ENCODE peak calls at places on chromosomes 6 and 20, in four cellular contexts. One of them, this sample, is unnamed.

GRCh38 chr20:48668451-48668946 is 159.3 kb downstream of the PREX1 start:
- DNase-seq in WTC11: no peak
- DNase-seq in HepG2: peak; percentile 21
- DNase-seq in GM12878: no peak
- DNase-seq in this sample: no peak

GRCh38 chr6:88626460-88626859 is 337.0 kb downstream of the RNGTT start:
- DNase-seq in WTC11: no peak
- DNase-seq in HepG2: no peak
- DNase-seq in GM12878: no peak
- DNase-seq in this sample: no peak

GRCh38 chr6:44524491-44525227 is 137.2 kb downstream of the CDC5L start:
- DNase-seq in WTC11: no peak
- DNase-seq in HepG2: no peak
- DNase-seq in GM12878: no peak
- DNase-seq in this sample: no peak

GRCh38 chr6:118012944-118013343 is 105.9 kb downstream of the SLC35F1 start:
- DNase-seq in WTC11: no peak
- DNase-seq in HepG2: peak; percentile 10
- DNase-seq in GM12878: no peak
- DNase-seq in this sample: no peak

GRCh38 chr6:34583461-34583860 is 27.3 kb upstream of the SPDEF start:
- DNase-seq in WTC11: no peak
- DNase-seq in HepG2: no peak
- DNase-seq in GM12878: no peak
- DNase-seq in this sample: peak; percentile 52

GRCh38 chr6:10526156-10526555 is 5.0 kb downstream of the GCNT2 start:
- DNase-seq in WTC11: no peak
- DNase-seq in HepG2: no peak
- DNase-seq in GM12878: no peak
- DNase-seq in this sample: no peak

GRCh38 chr20:48149887-48150286 is 364.6 kb upstream of the SULF2 start:
- DNase-seq in WTC11: no peak
- DNase-seq in HepG2: no peak
- DNase-seq in GM12878: no peak
- DNase-seq in this sample: no peak

GRCh38 chr6:45543298-45544235 is 165.8 kb upstream of the SUPT3H start:
- DNase-seq in WTC11: no peak
- DNase-seq in HepG2: no peak
- DNase-seq in GM12878: no peak
- DNase-seq in this sample: no peak

GRCh38 chr6:100447900-100448700 is 16.6 kb downstream of the SIM1 start:
- DNase-seq in WTC11: no peak
- DNase-seq in HepG2: no peak
- DNase-seq in GM12878: no peak
- DNase-seq in this sample: no peak

GRCh38 chr20:57598060-57598459 is 22.2 kb downstream of the ZBP1 start:
- DNase-seq in WTC11: no peak
- DNase-seq in HepG2: no peak
- DNase-seq in GM12878: no peak
- DNase-seq in this sample: no peak

GRCh38 chr6:13278184-13278583 is 50.2 kb downstream of the TBC1D7 start:
- DNase-seq in WTC11: peak; percentile 62
- DNase-seq in HepG2: no peak
- DNase-seq in GM12878: no peak
- DNase-seq in this sample: no peak

GRCh38 chr6:74734901-74735300 is 471.0 kb downstream of the COL12A1 start:
- DNase-seq in WTC11: no peak
- DNase-seq in HepG2: no peak
- DNase-seq in GM12878: no peak
- DNase-seq in this sample: no peak

GRCh38 chr6:79821859-79822258 is 125.5 kb downstream of the ELOVL4 start:
- DNase-seq in WTC11: no peak
- DNase-seq in HepG2: no peak
- DNase-seq in GM12878: no peak
- DNase-seq in this sample: no peak

GRCh38 chr6:118902731-118903130 is 8.8 kb downstream of the ASF1A start:
- DNase-seq in WTC11: no peak
- DNase-seq in HepG2: no peak
- DNase-seq in GM12878: no peak
- DNase-seq in this sample: no peak

GRCh38 chr6:112289039-112289566 is 34.7 kb upstream of the LAMA4 start:
- DNase-seq in WTC11: no peak
- DNase-seq in HepG2: no peak
- DNase-seq in GM12878: no peak
- DNase-seq in this sample: no peak

GRCh38 chr20:62805365-62805710 is 703 bp downstream of the OGFR start:
- DNase-seq in WTC11: no peak
- DNase-seq in HepG2: no peak
- DNase-seq in GM12878: no peak
- DNase-seq in this sample: no peak

GRCh38 chr6:40932366-40932765 is 106.7 kb downstream of the UNC5CL start:
- DNase-seq in WTC11: no peak
- DNase-seq in HepG2: no peak
- DNase-seq in GM12878: no peak
- DNase-seq in this sample: no peak

GRCh38 chr20:5658897-5659296 is 91.3 kb upstream of the SHLD1 start:
- DNase-seq in WTC11: no peak
- DNase-seq in HepG2: peak; percentile 71
- DNase-seq in GM12878: no peak
- DNase-seq in this sample: peak; percentile 52

GRCh38 chr6:52975580-52975979 is 19.5 kb downstream of the GSTA4 start:
- DNase-seq in WTC11: no peak
- DNase-seq in HepG2: no peak
- DNase-seq in GM12878: no peak
- DNase-seq in this sample: no peak

GRCh38 chr6:53669592-53669991 is 4.0 kb upstream of the KLHL31 start:
- DNase-seq in WTC11: no peak
- DNase-seq in HepG2: no peak
- DNase-seq in GM12878: no peak
- DNase-seq in this sample: no peak

GRCh38 chr6:128655978-128656498 is 135.6 kb upstream of the PTPRK start:
- DNase-seq in WTC11: no peak
- DNase-seq in HepG2: no peak
- DNase-seq in GM12878: peak; percentile 33
- DNase-seq in this sample: no peak

GRCh38 chr6:44407951-44408670 is 20.6 kb downstream of the CDC5L start:
- DNase-seq in WTC11: no peak
- DNase-seq in HepG2: no peak
- DNase-seq in GM12878: no peak
- DNase-seq in this sample: no peak

GRCh38 chr20:57919059-57919458 is 209.2 kb upstream of the PMEPA1 start:
- DNase-seq in WTC11: no peak
- DNase-seq in HepG2: no peak
- DNase-seq in GM12878: no peak
- DNase-seq in this sample: no peak

GRCh38 chr20:10553326-10553984 is 118.3 kb downstream of the SLX4IP start:
- DNase-seq in WTC11: peak; percentile 64
- DNase-seq in HepG2: peak; percentile 84
- DNase-seq in GM12878: no peak
- DNase-seq in this sample: peak; percentile 29

GRCh38 chr6:158322400-158322723 is 10.1 kb downstream of the TULP4 start:
- DNase-seq in WTC11: no peak
- DNase-seq in HepG2: no peak
- DNase-seq in GM12878: no peak
- DNase-seq in this sample: no peak

GRCh38 chr20:5935384-5935783 is 14.9 kb downstream of the TRMT6 start:
- DNase-seq in WTC11: no peak
- DNase-seq in HepG2: no peak
- DNase-seq in GM12878: no peak
- DNase-seq in this sample: no peak

GRCh38 chr6:154466971-154467679 is 43.4 kb downstream of the CNKSR3 start:
- DNase-seq in WTC11: no peak
- DNase-seq in HepG2: no peak
- DNase-seq in GM12878: no peak
- DNase-seq in this sample: no peak

GRCh38 chr6:29251741-29252140 is 49.8 kb upstream of the OR14J1 start:
- DNase-seq in WTC11: no peak
- DNase-seq in HepG2: no peak
- DNase-seq in GM12878: no peak
- DNase-seq in this sample: no peak

GRCh38 chr20:2244993-2245392 is 50.8 kb upstream of the TGM3 start:
- DNase-seq in WTC11: peak; percentile 24
- DNase-seq in HepG2: no peak
- DNase-seq in GM12878: no peak
- DNase-seq in this sample: no peak

GRCh38 chr6:136656121-136656520 is 105.9 kb upstream of the MAP7 start:
- DNase-seq in WTC11: no peak
- DNase-seq in HepG2: no peak
- DNase-seq in GM12878: no peak
- DNase-seq in this sample: no peak

GRCh38 chr6:52990342-52990741 is 4.7 kb downstream of the GSTA4 start:
- DNase-seq in WTC11: no peak
- DNase-seq in HepG2: no peak
- DNase-seq in GM12878: no peak
- DNase-seq in this sample: peak; percentile 8

GRCh38 chr20:59007758-59008511 is 881 bp upstream of the CTSZ start:
- DNase-seq in WTC11: no peak
- DNase-seq in HepG2: no peak
- DNase-seq in GM12878: peak; percentile 60
- DNase-seq in this sample: peak; percentile 55

GRCh38 chr6:141354191-141354950 is 778.4 kb upstream of the GJE1 start:
- DNase-seq in WTC11: peak; percentile 10
- DNase-seq in HepG2: no peak
- DNase-seq in GM12878: no peak
- DNase-seq in this sample: no peak

GRCh38 chr20:23656372-23656771 is 18.6 kb upstream of the CST3 start:
- DNase-seq in WTC11: no peak
- DNase-seq in HepG2: no peak
- DNase-seq in GM12878: no peak
- DNase-seq in this sample: no peak

GRCh38 chr6:139295906-139296305 is 4.1 kb upstream of the TXLNB start:
- DNase-seq in WTC11: no peak
- DNase-seq in HepG2: no peak
- DNase-seq in GM12878: no peak
- DNase-seq in this sample: no peak

GRCh38 chr6:21953831-21954801 is 342.7 kb downstream of the PRL start:
- DNase-seq in WTC11: peak; percentile 21
- DNase-seq in HepG2: peak; percentile 15
- DNase-seq in GM12878: no peak
- DNase-seq in this sample: no peak

GRCh38 chr20:62603021-62603906 is 39.0 kb upstream of the SLCO4A1 start:
- DNase-seq in WTC11: no peak
- DNase-seq in HepG2: no peak
- DNase-seq in GM12878: no peak
- DNase-seq in this sample: no peak

GRCh38 chr6:26597821-26598220 is 1.1 kb downstream of the ABT1 start:
- DNase-seq in WTC11: no peak
- DNase-seq in HepG2: no peak
- DNase-seq in GM12878: no peak
- DNase-seq in this sample: peak; percentile 33

GRCh38 chr20:13567663-13568062 is 71.1 kb downstream of the TASP1 start:
- DNase-seq in WTC11: no peak
- DNase-seq in HepG2: no peak
- DNase-seq in GM12878: no peak
- DNase-seq in this sample: no peak
- TF ChIP-seq NR2C2 in WTC11: no peak
- TF ChIP-seq NR2C2 in HepG2: no peak
- TF ChIP-seq NR2C2 in GM12878: no peak
- TF ChIP-seq NR2C2 in this sample: no peak

GRCh38 chr6:36122495-36123269 is 7.6 kb upstream of the MAPK13 start:
- DNase-seq in WTC11: no peak
- DNase-seq in HepG2: no peak
- DNase-seq in GM12878: no peak
- DNase-seq in this sample: peak; percentile 28
- TF ChIP-seq SP1 in WTC11: no peak
- TF ChIP-seq SP1 in HepG2: no peak
- TF ChIP-seq SP1 in GM12878: no peak
- TF ChIP-seq SP1 in this sample: no peak

GRCh38 chr6:83875843-83876242 is 16.4 kb downstream of the CYB5R4 start:
- DNase-seq in WTC11: no peak
- DNase-seq in HepG2: no peak
- DNase-seq in GM12878: no peak
- DNase-seq in this sample: no peak

GRCh38 chr6:83868639-83869038 is 9.2 kb downstream of the CYB5R4 start:
- DNase-seq in WTC11: no peak
- DNase-seq in HepG2: no peak
- DNase-seq in GM12878: no peak
- DNase-seq in this sample: no peak

GRCh38 chr6:83870649-83871048 is 11.2 kb downstream of the CYB5R4 start:
- DNase-seq in WTC11: no peak
- DNase-seq in HepG2: peak; percentile 16
- DNase-seq in GM12878: no peak
- DNase-seq in this sample: no peak

GRCh38 chr6:83873869-83874268 is 14.4 kb downstream of the CYB5R4 start:
- DNase-seq in WTC11: no peak
- DNase-seq in HepG2: no peak
- DNase-seq in GM12878: no peak
- DNase-seq in this sample: no peak

GRCh38 chr6:83872386-83873118 is 13.1 kb downstream of the CYB5R4 start:
- DNase-seq in WTC11: no peak
- DNase-seq in HepG2: no peak
- DNase-seq in GM12878: no peak
- DNase-seq in this sample: no peak
- TF ChIP-seq NR2C2 in WTC11: no peak
- TF ChIP-seq NR2C2 in HepG2: no peak
- TF ChIP-seq NR2C2 in GM12878: no peak
- TF ChIP-seq NR2C2 in this sample: no peak

DNA sequence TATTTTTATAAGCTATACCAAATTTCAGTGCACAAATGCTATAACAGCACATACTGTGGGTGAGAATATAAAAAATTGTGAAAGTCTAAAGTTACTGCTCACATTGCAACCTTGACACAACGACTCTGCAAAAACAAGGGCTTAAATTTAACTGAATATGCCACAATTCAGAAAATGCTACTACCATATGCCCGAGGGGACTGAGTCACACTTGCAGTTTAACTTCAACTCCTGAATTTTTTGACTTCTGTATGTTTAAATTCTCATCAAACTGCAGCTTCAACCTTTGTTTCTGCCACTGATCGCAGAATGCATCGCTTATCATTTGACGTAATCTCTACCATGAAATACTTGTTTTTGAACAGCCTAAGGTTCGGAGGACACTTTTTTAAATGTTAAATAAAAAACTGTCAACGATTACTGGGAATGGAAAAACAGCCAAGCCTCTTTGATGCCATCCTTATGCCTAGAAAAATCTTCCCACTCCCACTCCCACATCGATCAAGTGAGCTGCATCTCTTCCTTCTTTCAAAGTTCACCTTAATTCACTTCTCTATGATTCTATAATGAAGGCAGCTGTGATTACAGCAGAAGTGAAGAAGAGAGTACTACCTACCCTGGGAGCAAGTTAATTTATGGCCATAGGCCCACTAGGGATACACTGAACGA is 136.5 kb downstream of the ATXN1 start:
- DNase-seq in WTC11: no peak
- DNase-seq in HepG2: no peak
- DNase-seq in GM12878: no peak
- DNase-seq in this sample: no peak
- TF ChIP-seq SP1 in WTC11: no peak
- TF ChIP-seq SP1 in HepG2: no peak
- TF ChIP-seq SP1 in GM12878: no peak
- TF ChIP-seq SP1 in this sample: no peak